ENCODE peak calls at places on chromosome 14, in ten cellular contexts. One of them, this sample, is unnamed.

GRCh38 chr14:21096889-21097615 is 1.4 kb downstream of the ZNF219 start:
- DNase-seq in activated CD4-positive, CD25-positive, alpha-beta regulatory T cell: no peak
- DNase-seq in AG10803: no peak
- DNase-seq in HuH-7: peak; percentile 18
- DNase-seq in esophagus squamous epithelium: no peak
- DNase-seq in stromal cell of bone marrow: no peak
- DNase-seq in stimulated activated CD4-positive, alpha-beta T cell treated with anti-CD3 and anti-CD28 coated beads, Interleukin-1b, Interleukin-23, amount 100 ng/mL, for 24 hours: no peak
- DNase-seq in KG1: no peak
- DNase-seq in GM10248: no peak
- DNase-seq in left cardiac atrium: no peak
- DNase-seq in this sample: no peak

GRCh38 chr14:102479777-102480176 is 29.8 kb downstream of the ANKRD9 start:
- DNase-seq in activated CD4-positive, CD25-positive, alpha-beta regulatory T cell: no peak
- DNase-seq in AG10803: no peak
- DNase-seq in HuH-7: no peak
- DNase-seq in esophagus squamous epithelium: no peak
- DNase-seq in stromal cell of bone marrow: no peak
- DNase-seq in stimulated activated CD4-positive, alpha-beta T cell treated with anti-CD3 and anti-CD28 coated beads, Interleukin-1b, Interleukin-23, amount 100 ng/mL, for 24 hours: no peak
- DNase-seq in KG1: no peak
- DNase-seq in GM10248: no peak
- DNase-seq in left cardiac atrium: peak; percentile 60
- DNase-seq in this sample: no peak

GRCh38 chr14:22428681-22429315 is 160.2 kb downstream of the DAD1 start:
- DNase-seq in activated CD4-positive, CD25-positive, alpha-beta regulatory T cell: no peak
- DNase-seq in AG10803: peak; percentile 16
- DNase-seq in HuH-7: no peak
- DNase-seq in esophagus squamous epithelium: no peak
- DNase-seq in stromal cell of bone marrow: no peak
- DNase-seq in stimulated activated CD4-positive, alpha-beta T cell treated with anti-CD3 and anti-CD28 coated beads, Interleukin-1b, Interleukin-23, amount 100 ng/mL, for 24 hours: no peak
- DNase-seq in KG1: no peak
- DNase-seq in GM10248: no peak
- DNase-seq in left cardiac atrium: no peak
- DNase-seq in this sample: peak; percentile 62

GRCh38 chr14:53355581-53356112 is 202.5 kb upstream of the DDHD1 start:
- DNase-seq in activated CD4-positive, CD25-positive, alpha-beta regulatory T cell: no peak
- DNase-seq in AG10803: peak; percentile 51
- DNase-seq in HuH-7: no peak
- DNase-seq in esophagus squamous epithelium: no peak
- DNase-seq in stromal cell of bone marrow: no peak
- DNase-seq in stimulated activated CD4-positive, alpha-beta T cell treated with anti-CD3 and anti-CD28 coated beads, Interleukin-1b, Interleukin-23, amount 100 ng/mL, for 24 hours: no peak
- DNase-seq in KG1: no peak
- DNase-seq in GM10248: no peak
- DNase-seq in left cardiac atrium: no peak
- DNase-seq in this sample: peak; percentile 87

GRCh38 chr14:22866874-22867273 is 4.7 kb upstream of the LRP10 start:
- DNase-seq in activated CD4-positive, CD25-positive, alpha-beta regulatory T cell: no peak
- DNase-seq in AG10803: no peak
- DNase-seq in HuH-7: no peak
- DNase-seq in esophagus squamous epithelium: no peak
- DNase-seq in stromal cell of bone marrow: no peak
- DNase-seq in stimulated activated CD4-positive, alpha-beta T cell treated with anti-CD3 and anti-CD28 coated beads, Interleukin-1b, Interleukin-23, amount 100 ng/mL, for 24 hours: no peak
- DNase-seq in KG1: no peak
- DNase-seq in GM10248: no peak
- DNase-seq in left cardiac atrium: no peak
- DNase-seq in this sample: no peak

GRCh38 chr14:73231874-73232851 is 5.1 kb upstream of the PAPLN start:
- DNase-seq in activated CD4-positive, CD25-positive, alpha-beta regulatory T cell: no peak
- DNase-seq in AG10803: no peak
- DNase-seq in HuH-7: peak; percentile 76
- DNase-seq in esophagus squamous epithelium: no peak
- DNase-seq in stromal cell of bone marrow: no peak
- DNase-seq in stimulated activated CD4-positive, alpha-beta T cell treated with anti-CD3 and anti-CD28 coated beads, Interleukin-1b, Interleukin-23, amount 100 ng/mL, for 24 hours: no peak
- DNase-seq in KG1: no peak
- DNase-seq in GM10248: peak; percentile 57
- DNase-seq in left cardiac atrium: no peak
- DNase-seq in this sample: no peak

GRCh38 chr14:30805284-30805683 is 69.1 kb upstream of the COCH start:
- DNase-seq in activated CD4-positive, CD25-positive, alpha-beta regulatory T cell: no peak
- DNase-seq in AG10803: no peak
- DNase-seq in HuH-7: no peak
- DNase-seq in esophagus squamous epithelium: no peak
- DNase-seq in stromal cell of bone marrow: no peak
- DNase-seq in stimulated activated CD4-positive, alpha-beta T cell treated with anti-CD3 and anti-CD28 coated beads, Interleukin-1b, Interleukin-23, amount 100 ng/mL, for 24 hours: no peak
- DNase-seq in KG1: no peak
- DNase-seq in GM10248: no peak
- DNase-seq in left cardiac atrium: no peak
- DNase-seq in this sample: no peak

GRCh38 chr14:34425095-34425851 is 36.8 kb downstream of the SPTSSA start:
- DNase-seq in activated CD4-positive, CD25-positive, alpha-beta regulatory T cell: no peak
- DNase-seq in AG10803: no peak
- DNase-seq in HuH-7: no peak
- DNase-seq in esophagus squamous epithelium: no peak
- DNase-seq in stromal cell of bone marrow: no peak
- DNase-seq in stimulated activated CD4-positive, alpha-beta T cell treated with anti-CD3 and anti-CD28 coated beads, Interleukin-1b, Interleukin-23, amount 100 ng/mL, for 24 hours: no peak
- DNase-seq in KG1: no peak
- DNase-seq in GM10248: no peak
- DNase-seq in left cardiac atrium: no peak
- DNase-seq in this sample: no peak

GRCh38 chr14:23436327-23437141 is 1.1 kb upstream of the MYH7 start:
- DNase-seq in activated CD4-positive, CD25-positive, alpha-beta regulatory T cell: no peak
- DNase-seq in AG10803: no peak
- DNase-seq in HuH-7: no peak
- DNase-seq in esophagus squamous epithelium: no peak
- DNase-seq in stromal cell of bone marrow: no peak
- DNase-seq in stimulated activated CD4-positive, alpha-beta T cell treated with anti-CD3 and anti-CD28 coated beads, Interleukin-1b, Interleukin-23, amount 100 ng/mL, for 24 hours: no peak
- DNase-seq in KG1: no peak
- DNase-seq in GM10248: no peak
- DNase-seq in left cardiac atrium: no peak
- DNase-seq in this sample: no peak

GRCh38 chr14:45559626-45560025 is 306.6 kb upstream of the MIS18BP1 start:
- DNase-seq in activated CD4-positive, CD25-positive, alpha-beta regulatory T cell: no peak
- DNase-seq in AG10803: no peak
- DNase-seq in HuH-7: no peak
- DNase-seq in esophagus squamous epithelium: no peak
- DNase-seq in stromal cell of bone marrow: no peak
- DNase-seq in stimulated activated CD4-positive, alpha-beta T cell treated with anti-CD3 and anti-CD28 coated beads, Interleukin-1b, Interleukin-23, amount 100 ng/mL, for 24 hours: no peak
- DNase-seq in KG1: no peak
- DNase-seq in GM10248: no peak
- DNase-seq in left cardiac atrium: no peak
- DNase-seq in this sample: no peak

GRCh38 chr14:102046337-102047278 is 40.2 kb downstream of the HSP90AA1 start:
- DNase-seq in activated CD4-positive, CD25-positive, alpha-beta regulatory T cell: no peak
- DNase-seq in AG10803: peak; percentile 82
- DNase-seq in HuH-7: peak; percentile 74
- DNase-seq in esophagus squamous epithelium: no peak
- DNase-seq in stromal cell of bone marrow: peak; percentile 43
- DNase-seq in stimulated activated CD4-positive, alpha-beta T cell treated with anti-CD3 and anti-CD28 coated beads, Interleukin-1b, Interleukin-23, amount 100 ng/mL, for 24 hours: no peak
- DNase-seq in KG1: no peak
- DNase-seq in GM10248: peak; percentile 42
- DNase-seq in left cardiac atrium: peak; percentile 90
- DNase-seq in this sample: no peak

GRCh38 chr14:72850360-72850759 is 43.5 kb downstream of the DPF3 start:
- DNase-seq in activated CD4-positive, CD25-positive, alpha-beta regulatory T cell: no peak
- DNase-seq in AG10803: peak; percentile 24
- DNase-seq in HuH-7: no peak
- DNase-seq in esophagus squamous epithelium: no peak
- DNase-seq in stromal cell of bone marrow: no peak
- DNase-seq in stimulated activated CD4-positive, alpha-beta T cell treated with anti-CD3 and anti-CD28 coated beads, Interleukin-1b, Interleukin-23, amount 100 ng/mL, for 24 hours: no peak
- DNase-seq in KG1: no peak
- DNase-seq in GM10248: no peak
- DNase-seq in left cardiac atrium: no peak
- DNase-seq in this sample: no peak

GRCh38 chr14:76810953-76811400 is 1.7 kb downstream of the ANGEL1 start:
- DNase-seq in activated CD4-positive, CD25-positive, alpha-beta regulatory T cell: no peak
- DNase-seq in AG10803: peak; percentile 47
- DNase-seq in HuH-7: peak; percentile 39
- DNase-seq in esophagus squamous epithelium: no peak
- DNase-seq in stromal cell of bone marrow: peak; percentile 24
- DNase-seq in stimulated activated CD4-positive, alpha-beta T cell treated with anti-CD3 and anti-CD28 coated beads, Interleukin-1b, Interleukin-23, amount 100 ng/mL, for 24 hours: no peak
- DNase-seq in KG1: peak; percentile 55
- DNase-seq in GM10248: peak; percentile 44
- DNase-seq in left cardiac atrium: no peak
- DNase-seq in this sample: peak; percentile 17

GRCh38 chr14:74514471-74514932 is 20.9 kb downstream of the ISCA2 start:
- DNase-seq in activated CD4-positive, CD25-positive, alpha-beta regulatory T cell: no peak
- DNase-seq in AG10803: peak; percentile 66
- DNase-seq in HuH-7: no peak
- DNase-seq in esophagus squamous epithelium: no peak
- DNase-seq in stromal cell of bone marrow: peak; percentile 90
- DNase-seq in stimulated activated CD4-positive, alpha-beta T cell treated with anti-CD3 and anti-CD28 coated beads, Interleukin-1b, Interleukin-23, amount 100 ng/mL, for 24 hours: no peak
- DNase-seq in KG1: no peak
- DNase-seq in GM10248: no peak
- DNase-seq in left cardiac atrium: peak; percentile 47
- DNase-seq in this sample: peak; percentile 94

GRCh38 chr14:100439781-100440180 is 116.6 kb downstream of the SLC25A47 start:
- DNase-seq in activated CD4-positive, CD25-positive, alpha-beta regulatory T cell: no peak
- DNase-seq in AG10803: peak; percentile 31
- DNase-seq in HuH-7: no peak
- DNase-seq in esophagus squamous epithelium: no peak
- DNase-seq in stromal cell of bone marrow: no peak
- DNase-seq in stimulated activated CD4-positive, alpha-beta T cell treated with anti-CD3 and anti-CD28 coated beads, Interleukin-1b, Interleukin-23, amount 100 ng/mL, for 24 hours: no peak
- DNase-seq in KG1: no peak
- DNase-seq in GM10248: no peak
- DNase-seq in left cardiac atrium: peak; percentile 64
- DNase-seq in this sample: peak; percentile 69

GRCh38 chr14:68767248-68767645 is 25.6 kb downstream of the ZFP36L1 start:
- DNase-seq in activated CD4-positive, CD25-positive, alpha-beta regulatory T cell: no peak
- DNase-seq in AG10803: no peak
- DNase-seq in HuH-7: no peak
- DNase-seq in esophagus squamous epithelium: no peak
- DNase-seq in stromal cell of bone marrow: no peak
- DNase-seq in stimulated activated CD4-positive, alpha-beta T cell treated with anti-CD3 and anti-CD28 coated beads, Interleukin-1b, Interleukin-23, amount 100 ng/mL, for 24 hours: no peak
- DNase-seq in KG1: no peak
- DNase-seq in GM10248: no peak
- DNase-seq in left cardiac atrium: no peak
- DNase-seq in this sample: no peak

GRCh38 chr14:51004801-51005526 is 60.7 kb upstream of the PYGL start:
- DNase-seq in activated CD4-positive, CD25-positive, alpha-beta regulatory T cell: no peak
- DNase-seq in AG10803: peak; percentile 41
- DNase-seq in HuH-7: peak; percentile 19
- DNase-seq in esophagus squamous epithelium: no peak
- DNase-seq in stromal cell of bone marrow: no peak
- DNase-seq in stimulated activated CD4-positive, alpha-beta T cell treated with anti-CD3 and anti-CD28 coated beads, Interleukin-1b, Interleukin-23, amount 100 ng/mL, for 24 hours: no peak
- DNase-seq in KG1: no peak
- DNase-seq in GM10248: no peak
- DNase-seq in left cardiac atrium: no peak
- DNase-seq in this sample: peak; percentile 69

GRCh38 chr14:23409966-23410635 is 2.0 kb upstream of the MYH6 start:
- DNase-seq in activated CD4-positive, CD25-positive, alpha-beta regulatory T cell: no peak
- DNase-seq in AG10803: no peak
- DNase-seq in HuH-7: no peak
- DNase-seq in esophagus squamous epithelium: no peak
- DNase-seq in stromal cell of bone marrow: no peak
- DNase-seq in stimulated activated CD4-positive, alpha-beta T cell treated with anti-CD3 and anti-CD28 coated beads, Interleukin-1b, Interleukin-23, amount 100 ng/mL, for 24 hours: no peak
- DNase-seq in KG1: no peak
- DNase-seq in GM10248: no peak
- DNase-seq in left cardiac atrium: peak; percentile 76
- DNase-seq in this sample: no peak

GRCh38 chr14:31881531-31882310 is 195.4 kb upstream of the ARHGAP5 start:
- DNase-seq in activated CD4-positive, CD25-positive, alpha-beta regulatory T cell: no peak
- DNase-seq in AG10803: peak; percentile 52
- DNase-seq in HuH-7: no peak
- DNase-seq in esophagus squamous epithelium: no peak
- DNase-seq in stromal cell of bone marrow: no peak
- DNase-seq in stimulated activated CD4-positive, alpha-beta T cell treated with anti-CD3 and anti-CD28 coated beads, Interleukin-1b, Interleukin-23, amount 100 ng/mL, for 24 hours: no peak
- DNase-seq in KG1: no peak
- DNase-seq in GM10248: no peak
- DNase-seq in left cardiac atrium: no peak
- DNase-seq in this sample: peak; percentile 26

GRCh38 chr14:90644882-90645281 is 171.3 kb downstream of the TTC7B start:
- DNase-seq in activated CD4-positive, CD25-positive, alpha-beta regulatory T cell: no peak
- DNase-seq in AG10803: peak; percentile 90
- DNase-seq in HuH-7: no peak
- DNase-seq in esophagus squamous epithelium: no peak
- DNase-seq in stromal cell of bone marrow: peak; percentile 47
- DNase-seq in stimulated activated CD4-positive, alpha-beta T cell treated with anti-CD3 and anti-CD28 coated beads, Interleukin-1b, Interleukin-23, amount 100 ng/mL, for 24 hours: no peak
- DNase-seq in KG1: no peak
- DNase-seq in GM10248: no peak
- DNase-seq in left cardiac atrium: no peak
- DNase-seq in this sample: peak; percentile 46